ENCODE peak calls at places on chromosomes 4 and X, in six cellular contexts. B, O, C, X, N and E are unnamed samples.

GRCh38 chrX:8037593-8038348 is 110.6 kb upstream of the PNPLA4 start:
- DNase-seq in B (no peak), O (no peak), C (no peak), X (no peak), N (no peak), E (no peak)

GRCh38 chr4:110195561-110196205 is 2.7 kb downstream of the ELOVL6 start:
- DNase-seq in B (peak; percentile 7), O (no peak), C (no peak), X (no peak), N (no peak), E (no peak)

GRCh38 chrX:128057421-128057820 is 5.2 kb upstream of the ACTRT1 start:
- DNase-seq in B (no peak), O (no peak), C (no peak), X (no peak), N (no peak), E (no peak)

GRCh38 chrX:9498236-9498635 is 33.4 kb downstream of the TBL1X start:
- DNase-seq in B (no peak), O (peak; percentile 28), C (no peak), X (no peak), N (no peak), E (no peak)

GRCh38 chr4:46277165-46277951 is 112.6 kb downstream of the GABRA2 start:
- DNase-seq in B (no peak), O (no peak), C (no peak), X (no peak), N (no peak), E (no peak)

GRCh38 chrX:53383376-53384087 is 38.9 kb downstream of the SMC1A start:
- DNase-seq in B (no peak), O (no peak), C (no peak), X (no peak), N (no peak), E (no peak)

GRCh38 chrX:32582729-32583128 is 628.6 kb downstream of the DMD start:
- DNase-seq in B (no peak), O (no peak), C (no peak), X (no peak), N (no peak), E (no peak)

GRCh38 chr4:153471691-153472080 is 5.5 kb downstream of the TMEM131L start:
- DNase-seq in B (no peak), O (no peak), C (no peak), X (no peak), N (no peak), E (no peak)

GRCh38 chr4:137425281-137425680 is 107.0 kb downstream of the PCDH18 start:
- DNase-seq in B (no peak), O (no peak), C (no peak), X (no peak), N (no peak), E (no peak)

GRCh38 chr4:28277931-28278330 is 1417.3 kb downstream of the STIM2 start:
- DNase-seq in B (no peak), O (no peak), C (no peak), X (no peak), N (no peak), E (no peak)

GRCh38 chrX:7083468-7084396 is 63.8 kb upstream of the STS start:
- DNase-seq in B (no peak), O (no peak), C (peak; percentile 90), X (peak; percentile 23), N (peak; percentile 84), E (no peak)

GRCh38 chr4:47933798-47934197 is 19.4 kb upstream of the NFXL1 start:
- DNase-seq in B (peak; percentile 5), O (peak; percentile 36), C (no peak), X (no peak), N (no peak), E (no peak)

GRCh38 chrX:131068945-131069719 is 11.0 kb downstream of the ARHGAP36 start:
- DNase-seq in B (peak; percentile 72), O (peak; percentile 82), C (peak; percentile 8), X (peak; percentile 19), N (no peak), E (no peak)

GRCh38 chrX:73916931-73917657 is 354.1 kb downstream of the CHIC1 start:
- DNase-seq in B (peak; percentile 41), O (no peak), C (no peak), X (peak; percentile 4), N (no peak), E (no peak)

GRCh38 chr4:27010334-27010940 is 149.8 kb downstream of the STIM2 start:
- DNase-seq in B (peak; percentile 10), O (peak; percentile 54), C (peak; percentile 60), X (peak; percentile 43), N (peak; percentile 16), E (peak; percentile 38)

DNA sequence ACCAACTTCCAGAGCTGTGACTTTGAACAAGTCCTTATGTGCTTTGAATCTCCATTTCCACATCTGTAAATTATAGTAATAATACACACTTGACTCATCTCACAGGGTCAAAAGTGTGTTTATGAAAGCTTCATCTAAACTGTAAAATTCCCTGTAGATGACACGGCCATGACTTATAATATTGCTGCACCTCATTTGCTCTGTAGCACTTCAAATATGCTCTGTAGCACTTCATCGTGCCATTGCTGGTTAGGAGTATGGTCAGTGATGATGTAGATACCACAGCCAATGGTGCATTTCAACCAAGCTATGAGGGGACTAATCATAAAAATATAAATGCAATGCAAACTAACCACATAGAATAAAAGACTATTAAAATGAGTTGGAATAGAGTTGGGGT is 318.6 kb downstream of the ANK2 start:
- DNase-seq in B (no peak), O (no peak), C (no peak), X (no peak), N (no peak), E (no peak)
- TF ChIP-seq REST in B (no peak), O (no peak), C (no peak), X (no peak), N (no peak), E (no peak)

GRCh38 chr4:126223784-126224407 is 909.1 kb downstream of the FAT4 start:
- DNase-seq in B (no peak), O (no peak), C (no peak), X (peak; percentile 29), N (no peak), E (no peak)
- TF ChIP-seq CTCF in B (peak; percentile 10), O (peak; percentile 70), C (peak; percentile 49), X (peak; percentile 67), N (peak; percentile 43), E (peak; percentile 50)

GRCh38 chr4:38082424-38083374 is 122.5 kb downstream of the PTTG2 start:
- DNase-seq in B (no peak), O (no peak), C (no peak), X (no peak), N (no peak), E (no peak)
- H3K27ac ChIP-seq in B (no peak overlapping the region), O (peak overlapping the region; percentile 48), C (no peak overlapping the region), X (no peak overlapping the region), N (no peak overlapping the region), E (no peak overlapping the region)

DNA sequence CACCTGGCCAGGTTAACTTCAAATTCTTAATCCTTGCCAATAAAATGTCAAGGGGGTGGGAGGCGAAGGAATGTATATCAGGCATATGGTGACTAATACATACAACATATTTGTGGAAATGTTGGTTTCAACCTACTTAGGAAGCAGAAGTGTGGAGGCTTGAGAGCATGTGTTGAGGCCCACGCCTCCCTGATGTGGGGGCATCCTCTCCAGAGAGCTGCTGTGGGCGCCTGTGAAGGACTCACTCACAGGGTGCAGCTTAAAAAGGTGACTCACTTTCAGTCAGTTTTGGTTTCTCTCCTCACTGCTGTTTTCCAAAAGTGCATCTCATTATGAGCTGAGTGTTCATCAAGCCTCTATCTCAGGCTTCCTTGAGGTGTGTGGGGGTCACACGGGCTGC is 27.5 kb downstream of the LNX1 start:
- DNase-seq in B (no peak), O (no peak), C (no peak), X (no peak), N (peak; percentile 24), E (no peak)
- TF ChIP-seq REST in B (no peak), O (no peak), C (no peak), X (no peak), N (no peak), E (no peak)

GRCh38 chrX:49282647-49283011 is 13.0 kb downstream of the PPP1R3F start:
- DNase-seq in B (no peak), O (peak; percentile 61), C (no peak), X (peak; percentile 13), N (no peak), E (no peak)
- TF ChIP-seq CTCF in B (peak; percentile 13), O (peak; percentile 33), C (no peak), X (peak; percentile 16), N (no peak), E (peak; percentile 72)